ENCODE peak calls at places on chromosomes 3 and 15, in ten cellular contexts. F is HFF-Myc, T is MM.1S, Y is bronchial epithelial cell, S is BJ, J is astrocyte, D is endodermal cell, H is psoas muscle, W is GM23338, U is GM12865. X is an unnamed sample.

GRCh38 chr15:91891788-91892187 is 38.3 kb downstream of the SLCO3A1 start:
- DNase-seq in F (no peak), S (no peak), H (no peak), D (no peak), U (no peak), Y (no peak), W (no peak), J (no peak), T (no peak), X (no peak)

GRCh38 chr3:66413151-66413751 is 87.6 kb downstream of the LRIG1 start:
- DNase-seq in J (peak; percentile 98), D (peak; percentile 20), S (peak; percentile 76), Y (peak; percentile 35), U (no peak), H (no peak), F (peak; percentile 46), W (no peak), T (no peak), X (no peak)

GRCh38 chr3:38002291-38002876 is 11.8 kb downstream of the VILL start:
- DNase-seq in H (no peak), W (no peak), T (no peak), F (no peak), D (no peak), Y (no peak), J (no peak), U (no peak), S (no peak), X (no peak)

GRCh38 chr15:67853454-67853853 is 13.6 kb upstream of the RNU6-1 start:
- DNase-seq in U (no peak), J (no peak), H (no peak), W (no peak), F (no peak), S (no peak), T (no peak), D (no peak), Y (no peak), X (no peak)

GRCh38 chr15:38398134-38398533 is 55.8 kb upstream of the FAM98B start:
- DNase-seq in J (peak; percentile 99), T (no peak), H (peak; percentile 50), W (no peak), S (peak; percentile 86), U (no peak), Y (peak; percentile 92), F (peak; percentile 87), D (no peak), X (peak; percentile 89)

GRCh38 chr15:43105077-43105769 is 615 bp downstream of the UBR1 start:
- DNase-seq in W (peak; percentile 18), D (no peak), Y (peak; percentile 37), S (no peak), H (no peak), U (peak; percentile 44), J (no peak), F (no peak), T (peak; percentile 42), X (no peak)

GRCh38 chr3:67648229-67648628 is 6.2 kb downstream of the SUCLG2 start:
- DNase-seq in U (no peak), Y (no peak), D (no peak), W (no peak), H (no peak), S (no peak), J (no peak), T (no peak), F (no peak), X (no peak)

GRCh38 chr3:138943724-138944131 is 3.2 kb downstream of the FOXL2 start:
- DNase-seq in U (no peak), S (no peak), F (no peak), W (no peak), T (no peak), D (peak; percentile 60), J (no peak), Y (no peak), H (no peak), X (no peak)

GRCh38 chr3:14210281-14210670 is 31.7 kb downstream of the LSM3 start:
- DNase-seq in J (no peak), U (no peak), S (no peak), H (no peak), Y (no peak), W (no peak), T (no peak), D (no peak), F (no peak), X (no peak)

GRCh38 chr3:24101676-24102168 is 156.6 kb downstream of the NR1D2 start:
- DNase-seq in J (peak; percentile 7), H (no peak), T (no peak), Y (peak; percentile 65), S (no peak), U (no peak), D (no peak), W (no peak), F (no peak), X (no peak)

GRCh38 chr3:142904639-142905441 is 16.0 kb upstream of the PCOLCE2 start:
- DNase-seq in J (peak; percentile 22), F (no peak), U (peak; percentile 62), T (peak; percentile 65), D (peak; percentile 68), S (no peak), Y (peak; percentile 59), H (no peak), W (peak; percentile 79), X (no peak)

GRCh38 chr3:114178770-114179368 is at the start of gene DRD3:
- DNase-seq in U (peak; percentile 6), S (no peak), W (peak; percentile 92), Y (peak; percentile 18), J (peak; percentile 34), T (no peak), F (peak; percentile 14), D (peak; percentile 88), H (no peak), X (no peak)

GRCh38 chr3:184481924-184482671 is 79.5 kb upstream of the EPHB3 start:
- DNase-seq in S (no peak), H (no peak), T (no peak), W (no peak), J (no peak), U (no peak), F (no peak), Y (peak; percentile 48), D (no peak), X (no peak)

GRCh38 chr3:14142567-14143270 is 17.9 kb downstream of the TMEM43 start:
- DNase-seq in Y (peak; percentile 43), H (no peak), T (no peak), U (no peak), F (no peak), J (no peak), D (peak; percentile 42), S (no peak), W (no peak), X (no peak)

GRCh38 chr15:92098869-92099268 is 245.4 kb downstream of the SLCO3A1 start:
- DNase-seq in W (peak; percentile 48), J (no peak), H (no peak), D (peak; percentile 79), U (no peak), F (no peak), S (no peak), Y (no peak), T (no peak), X (no peak)

GRCh38 chr15:72737723-72738122 is 45.8 kb downstream of the ADPGK start:
- DNase-seq in U (no peak), D (no peak), J (no peak), F (no peak), Y (peak; percentile 56), T (peak; percentile 72), H (no peak), S (no peak), W (no peak), X (no peak)

GRCh38 chr15:72735111-72735510 is 48.4 kb downstream of the ADPGK start:
- DNase-seq in H (no peak), F (no peak), T (no peak), Y (no peak), U (no peak), D (no peak), S (no peak), W (no peak), J (no peak), X (no peak)

GRCh38 chr15:72728821-72729220 is 42.8 kb downstream of the BBS4 start:
- DNase-seq in J (no peak), H (no peak), T (no peak), Y (no peak), F (no peak), D (no peak), W (no peak), S (no peak), U (no peak), X (no peak)

GRCh38 chr15:72733941-72734738 is 48.1 kb downstream of the BBS4 start:
- DNase-seq in U (no peak), T (no peak), H (no peak), D (no peak), J (no peak), Y (no peak), F (no peak), S (no peak), W (no peak), X (no peak)

GRCh38 chr15:72732554-72732953 is 46.5 kb downstream of the BBS4 start:
- DNase-seq in Y (no peak), U (no peak), F (no peak), T (no peak), S (no peak), H (no peak), J (no peak), W (peak; percentile 21), D (no peak), X (no peak)
- TF ChIP-seq CTCF in Y (no peak), U (no peak), F (no peak), T (peak; percentile 26), S (peak; percentile 2), H (no peak), J (no peak), W (peak; percentile 19), D (peak; percentile 61), X (peak; percentile 17)

GRCh38 chr3:108953210-108953609 is 469 bp downstream of the GUCA1C start:
- DNase-seq in F (no peak), D (no peak), Y (peak; percentile 87), J (peak; percentile 34), W (no peak), U (no peak), S (no peak), T (no peak), H (no peak), X (no peak)
- H3K4me3 ChIP-seq in F (no peak overlapping the region), D (no peak overlapping the region), Y (no peak overlapping the region), J (no peak overlapping the region), W (no peak overlapping the region), U (no peak overlapping the region), S (no peak overlapping the region), T (no peak overlapping the region), H (no peak overlapping the region), X (no peak overlapping the region)

GRCh38 chr3:57755368-57756021 is 614 bp upstream of the SLMAP start:
- DNase-seq in F (no peak), U (peak; percentile 68), T (peak; percentile 60), D (no peak), H (no peak), Y (peak; percentile 86), S (no peak), J (peak; percentile 74), W (peak; percentile 85), X (peak; percentile 83)
- TF ChIP-seq CTCF in F (no peak), U (peak; percentile 12), T (peak; percentile 13), D (peak; percentile 67), H (no peak), Y (peak; percentile 22), S (no peak), J (peak; percentile 34), W (no peak), X (peak; percentile 38)

DNA sequence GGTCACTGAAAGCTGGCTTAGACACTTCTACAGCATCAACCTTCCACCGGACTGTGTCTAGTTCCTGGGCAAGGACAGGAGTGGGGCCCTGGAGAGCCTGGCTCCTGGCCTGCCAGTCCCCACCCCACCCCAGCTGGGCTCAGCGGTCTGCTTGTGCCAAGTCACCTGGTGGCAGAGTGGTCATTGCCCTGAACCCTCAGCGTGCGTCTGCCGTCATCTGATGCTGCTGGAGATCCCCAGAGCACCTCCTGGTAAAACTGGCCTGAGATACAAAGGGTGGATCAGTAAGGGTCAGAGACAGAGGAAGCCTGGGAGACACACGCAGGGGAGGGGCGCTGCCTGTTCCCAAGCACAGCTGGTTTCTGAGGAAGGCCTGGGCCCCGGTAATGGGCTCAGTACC is 16.7 kb downstream of the ITIH4 start:
- DNase-seq in Y (no peak), D (no peak), U (no peak), F (no peak), H (no peak), S (no peak), T (no peak), J (no peak), W (no peak), X (no peak)
- H3K4me3 ChIP-seq in Y (no peak overlapping the region), D (no peak overlapping the region), U (no peak overlapping the region), F (no peak overlapping the region), H (no peak overlapping the region), S (no peak overlapping the region), T (no peak overlapping the region), J (no peak overlapping the region), W (no peak overlapping the region), X (no peak overlapping the region)